ENCODE peak calls at places on chromosome 11, in seven cellular contexts. A is GM23248, B is PC-3, G is mesenchymal stem cell, Y is mammary epithelial cell, P is OCI-LY7, K is IMR-90. S is an unnamed sample.

GRCh38 chr11:105673089-105673488 is 63.2 kb downstream of the GRIA4 start:
- DNase-seq in G (peak; percentile 70), A (peak; percentile 66), K (peak; percentile 72), Y (peak; percentile 35), B (peak; percentile 77), P (peak; percentile 7), S (peak; percentile 56)

GRCh38 chr11:113796663-113797259 is 17.2 kb downstream of the CLDN25 start:
- DNase-seq in B (peak; percentile 74), A (peak; percentile 73), K (peak; percentile 34), G (peak; percentile 58), P (peak; percentile 37), Y (peak; percentile 40), S (peak; percentile 42)

GRCh38 chr11:105781807-105782206 is 171.9 kb downstream of the GRIA4 start:
- DNase-seq in P (no peak), G (no peak), Y (no peak), B (no peak), A (no peak), K (no peak), S (no peak)

GRCh38 chr11:6022954-6023353 is 7.6 kb downstream of the OR56A1 start:
- DNase-seq in K (peak; percentile 43), B (peak; percentile 59), A (peak; percentile 71), P (peak; percentile 61), Y (peak; percentile 40), G (peak; percentile 41), S (peak; percentile 20)

GRCh38 chr11:111665779-111666178 is 63.5 kb downstream of the SIK2 start:
- DNase-seq in Y (peak; percentile 17), G (peak; percentile 69), P (peak; percentile 24), B (peak; percentile 57), A (peak; percentile 53), K (peak; percentile 71), S (peak; percentile 51)

GRCh38 chr11:58577441-58578135 is 1.3 kb upstream of the ZFP91 start:
- DNase-seq in P (peak; percentile 94), K (peak; percentile 97), B (peak; percentile 82), Y (peak; percentile 86), G (peak; percentile 99), A (peak; percentile 95), S (peak; percentile 97)

GRCh38 chr11:66251811-66252210 is 16.6 kb upstream of the RAB1B start:
- DNase-seq in Y (no peak), A (no peak), G (no peak), P (no peak), B (no peak), K (no peak), S (no peak)

GRCh38 chr11:113628912-113629311 is 77.2 kb downstream of the TMPRSS5 start:
- DNase-seq in A (no peak), K (no peak), G (no peak), B (no peak), Y (no peak), P (no peak), S (no peak)

GRCh38 chr11:123184531-123184930 is 10.5 kb downstream of the CLMP start:
- DNase-seq in B (peak; percentile 83), K (no peak), Y (no peak), G (no peak), P (no peak), A (peak; percentile 45), S (no peak)

GRCh38 chr11:31863170-31863929 is 52.2 kb upstream of the PAX6 start:
- DNase-seq in Y (no peak), B (no peak), G (no peak), P (no peak), A (no peak), K (no peak), S (no peak)

GRCh38 chr11:45777127-45777969 is 27.6 kb upstream of the SLC35C1 start:
- DNase-seq in Y (no peak), P (no peak), K (no peak), G (peak; percentile 46), A (peak; percentile 55), B (no peak), S (peak; percentile 33)

GRCh38 chr11:8971917-8972316 is 7.7 kb upstream of the TMEM9B start:
- DNase-seq in G (no peak), Y (no peak), B (no peak), A (no peak), K (no peak), P (no peak), S (no peak)

GRCh38 chr11:69368119-69368880 is 74.3 kb downstream of the MYEOV start:
- DNase-seq in Y (peak; percentile 50), P (no peak), A (no peak), K (no peak), G (no peak), B (peak; percentile 82), S (no peak)

GRCh38 chr11:114280696-114281095 is 15.5 kb upstream of the NNMT start:
- DNase-seq in K (peak; percentile 85), Y (peak; percentile 57), G (peak; percentile 94), B (peak; percentile 93), A (peak; percentile 92), P (peak; percentile 40), S (peak; percentile 81)

GRCh38 chr11:130099356-130099755 is 29.7 kb downstream of the APLP2 start:
- DNase-seq in B (no peak), P (no peak), Y (no peak), K (no peak), G (no peak), A (no peak), S (no peak)

GRCh38 chr11:42620796-42621195 is 691.0 kb upstream of the API5 start:
- DNase-seq in G (no peak), Y (peak; percentile 9), B (peak; percentile 51), K (no peak), A (no peak), P (no peak), S (no peak)

GRCh38 chr11:129402196-129402595 is 26.5 kb downstream of the BARX2 start:
- DNase-seq in A (no peak), P (no peak), K (no peak), B (no peak), Y (no peak), G (no peak), S (no peak)

GRCh38 chr11:102343789-102344188 is 3.2 kb upstream of the BIRC2 start:
- DNase-seq in K (peak; percentile 54), Y (no peak), P (no peak), A (peak; percentile 46), B (peak; percentile 41), G (peak; percentile 16), S (peak; percentile 11)

GRCh38 chr11:9330387-9331384 is 16.3 kb upstream of the TMEM41B start:
- DNase-seq in G (peak; percentile 48), K (peak; percentile 57), A (peak; percentile 94), P (no peak), Y (peak; percentile 71), B (peak; percentile 90), S (peak; percentile 6)

GRCh38 chr11:105092255-105093239 is 47.0 kb downstream of the CARD18 start:
- DNase-seq in Y (peak; percentile 80), P (no peak), B (peak; percentile 67), A (no peak), G (peak; percentile 37), K (peak; percentile 20), S (peak; percentile 14)

GRCh38 chr11:130407978-130408377 is 20.4 kb downstream of the ADAMTS8 start:
- DNase-seq in A (peak; percentile 99), Y (peak; percentile 94), G (peak; percentile 72), P (no peak), K (peak; percentile 91), B (peak; percentile 99), S (peak; percentile 67)

GRCh38 chr11:76318744-76319384 is 62.1 kb downstream of the THAP12 start:
- DNase-seq in A (peak; percentile 82), K (peak; percentile 61), G (peak; percentile 67), B (peak; percentile 89), P (peak; percentile 83), Y (peak; percentile 46), S (peak; percentile 69)

GRCh38 chr11:35919244-35919643 is 24.6 kb upstream of the LDLRAD3 start:
- DNase-seq in K (peak; percentile 12), A (no peak), G (no peak), Y (peak; percentile 77), P (no peak), B (peak; percentile 51), S (peak; percentile 40)

GRCh38 chr11:11036185-11037161 is 178.6 kb upstream of the ZBED5 start:
- DNase-seq in B (peak; percentile 66), P (peak; percentile 76), Y (peak; percentile 62), A (peak; percentile 77), G (peak; percentile 52), K (peak; percentile 66), S (peak; percentile 74)

GRCh38 chr11:126734752-126735151 is 265.8 kb downstream of the KIRREL3 start:
- DNase-seq in Y (no peak), G (no peak), B (no peak), K (no peak), A (no peak), P (no peak), S (no peak)

GRCh38 chr11:91850533-91851305 is 373.9 kb upstream of the FAT3 start:
- DNase-seq in A (no peak), P (no peak), Y (no peak), K (no peak), B (no peak), G (no peak), S (no peak)

GRCh38 chr11:129894281-129895125 is 875 bp downstream of the NFRKB start:
- DNase-seq in G (peak; percentile 29), Y (peak; percentile 14), P (peak; percentile 51), A (peak; percentile 59), K (peak; percentile 3), B (peak; percentile 21), S (peak; percentile 4)

GRCh38 chr11:103623933-103624332 is 412.5 kb upstream of the DDI1 start:
- DNase-seq in G (no peak), P (no peak), Y (no peak), A (no peak), B (no peak), K (no peak), S (no peak)
- H3K4me2 ChIP-seq in G (no peak overlapping the region), P (no peak overlapping the region), Y (no peak overlapping the region), A (no peak overlapping the region), B (no peak overlapping the region), K (no peak overlapping the region), S (no peak overlapping the region)

GRCh38 chr11:61980783-61981541 is 13.5 kb upstream of the FTH1 start:
- DNase-seq in G (no peak), K (no peak), A (no peak), Y (peak; percentile 67), B (no peak), P (no peak), S (no peak)
- H3K4me1 ChIP-seq in G (peaks cover 2% of the 10 kb centered on the region), K (peaks cover 7% of the 10 kb centered on the region), A (peaks cover 11% of the 10 kb centered on the region), Y (peaks cover 25% of the 10 kb centered on the region), B (peaks cover 25% of the 10 kb centered on the region), P (peaks cover 4% of the 10 kb centered on the region), S (no peaks in the 10 kb centered on the region)

GRCh38 chr11:110249066-110249465 is 47.3 kb downstream of the RDX start:
- DNase-seq in P (no peak), K (no peak), Y (no peak), A (peak; percentile 9), G (no peak), B (peak; percentile 35), S (no peak)
- H3K36me3 ChIP-seq in P (peaks cover 28% of the 10 kb centered on the region), K (peaks cover 9% of the 10 kb centered on the region), Y (peaks cover 28% of the 10 kb centered on the region), A (peaks cover 39% of the 10 kb centered on the region), G (peaks cover 59% of the 10 kb centered on the region), B (peaks cover 47% of the 10 kb centered on the region), S (peaks cover 3% of the 10 kb centered on the region)

DNA sequence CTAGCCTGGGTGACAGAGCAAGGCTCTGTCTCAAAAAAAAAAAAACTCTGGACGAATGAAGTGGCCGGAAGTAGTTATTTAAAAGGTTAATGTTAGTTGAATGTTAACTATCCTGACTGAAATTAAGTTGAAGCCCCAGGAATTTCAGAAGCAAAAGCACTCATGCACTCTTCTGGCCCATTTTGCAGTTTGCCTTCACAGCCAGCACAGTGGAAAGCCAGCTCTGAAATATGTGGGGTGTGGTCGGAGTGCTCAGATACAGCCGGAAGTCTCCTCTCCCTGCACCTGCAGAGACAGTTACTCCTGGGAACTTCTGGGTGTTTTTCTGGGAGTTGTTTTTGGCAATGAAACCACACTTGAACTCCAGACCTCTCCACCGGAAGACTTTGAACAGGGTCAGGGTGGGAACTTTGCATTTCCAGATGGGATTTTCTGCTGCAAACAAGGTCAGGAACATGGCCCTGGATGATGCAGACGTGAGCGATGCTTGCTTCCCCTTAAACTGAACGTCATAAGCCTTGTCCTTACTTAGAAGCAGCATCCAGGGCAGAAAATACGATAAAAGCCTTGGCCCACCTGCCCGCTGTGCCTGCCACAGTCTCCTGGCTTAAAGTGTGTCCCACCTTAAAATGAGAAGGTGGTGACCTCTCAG is 21.5 kb upstream of the CABP2 start:
- DNase-seq in Y (no peak), K (no peak), P (no peak), A (no peak), B (no peak), G (no peak), S (no peak)
- H3K4me2 ChIP-seq in Y (no peak overlapping the region), K (no peak overlapping the region), P (no peak overlapping the region), A (no peak overlapping the region), B (no peak overlapping the region), G (no peak overlapping the region), S (no peak overlapping the region)

S was measured in fibroblast of lung.